ENCODE peak calls at places on chromosomes 2 and 18, in five cellular contexts. H is esophagus squamous epithelium; Z is CD8-positive, alpha-beta T cell; V is cardiac muscle cell; R is left lung. W is an unnamed sample. For H3K9me3, the result is how much of the 10 kb centered on the place peaks cover.

GRCh38 chr2:79219383-79219988 is 59.9 kb upstream of the REG3A start:
- DNase-seq in Z (no peak), V (peak), H (no peak), R (no peak), W (peak)

GRCh38 chr2:98615481-98615880 is 7.1 kb downstream of the UNC50 start:
- DNase-seq in H (no peak), Z (no peak), V (no peak), R (no peak), W (no peak)

GRCh38 chr2:226115102-226115831 is 684.4 kb downstream of the IRS1 start:
- DNase-seq in Z (no peak), H (no peak), R (no peak), V (no peak), W (no peak)

GRCh38 chr2:28394331-28394877 is 1.7 kb downstream of the FOSL2 start:
- DNase-seq in H (no peak), Z (no peak), R (no peak), V (no peak), W (no peak)

GRCh38 chr2:231489990-231490389 is 25.7 kb upstream of the NCL start:
- DNase-seq in R (no peak), V (no peak), Z (no peak), H (no peak), W (no peak)

GRCh38 chr2:136395590-136395989 is 277.6 kb upstream of the CXCR4 start:
- DNase-seq in V (no peak), Z (no peak), R (no peak), H (no peak), W (no peak)

GRCh38 chr2:42048318-42049251 is 764 bp downstream of the PKDCC start:
- DNase-seq in Z (no peak), R (no peak), V (peak), H (no peak), W (no peak)

GRCh38 chr2:53740170-53740569 is 27.4 kb upstream of the CHAC2 start:
- DNase-seq in R (no peak), Z (no peak), V (peak), H (no peak), W (no peak)

GRCh38 chr2:9627310-9627709 is 3.5 kb downstream of the YWHAQ start:
- DNase-seq in V (no peak), Z (no peak), H (no peak), R (no peak), W (no peak)
- H3K4me3 ChIP-seq in V (no peak), Z (no peak), H (no peak), R (peak), W (no peak)

GRCh38 chr2:69260666-69261065 is 126.4 kb downstream of the GFPT1 start:
- DNase-seq in Z (no peak), H (no peak), R (no peak), V (no peak), W (no peak)
- H3K9me3 ChIP-seq in Z (under half), H (under half), R (half or more), V (under half), W (under half)

DNA sequence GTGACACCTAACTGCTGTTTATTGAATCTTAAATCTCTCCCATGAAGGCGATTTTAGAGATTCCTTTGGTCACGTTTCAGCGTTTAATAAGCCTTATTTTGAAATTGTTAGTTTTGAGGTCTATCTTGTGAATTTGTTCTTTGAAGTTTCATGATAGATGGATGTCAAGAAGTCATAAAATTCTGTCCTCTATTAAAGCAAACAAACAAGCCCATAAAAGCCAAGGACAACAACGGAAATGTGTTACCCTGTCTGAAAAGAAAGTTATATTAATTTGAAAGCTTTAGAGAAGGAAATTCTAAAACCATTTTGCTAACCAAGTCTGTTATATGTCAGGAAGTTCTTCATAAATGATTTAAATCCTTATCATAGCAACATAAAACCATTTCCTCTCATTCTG is 7.0 kb upstream of the CAVIN2 start:
- DNase-seq in R (no peak), Z (no peak), V (no peak), H (no peak), W (no peak)
- H3K27ac ChIP-seq in R (no peak), Z (no peak), V (no peak), H (no peak), W (no peak)

DNA sequence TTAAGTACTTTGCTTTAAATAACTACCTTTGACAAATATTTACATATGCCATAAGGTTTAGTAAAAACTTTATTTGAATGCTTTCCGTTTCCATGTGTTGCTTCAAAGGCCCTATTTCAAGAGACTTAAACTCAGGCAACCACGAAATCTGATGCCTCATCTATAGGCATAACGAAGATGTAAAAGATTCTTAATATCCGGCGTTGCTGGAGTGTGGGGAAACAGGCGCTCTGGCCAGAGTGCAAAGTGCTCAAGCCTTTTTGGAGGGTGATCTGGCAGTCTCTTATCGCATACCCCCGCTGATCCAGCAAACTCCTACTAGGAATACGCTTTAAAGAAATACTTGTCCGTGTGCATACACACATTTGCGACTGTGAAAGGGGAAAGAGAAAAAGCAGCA is 108.8 kb downstream of the NOL10 start:
- DNase-seq in Z (no peak), H (no peak), V (no peak), R (no peak), W (no peak)
- H3K4me3 ChIP-seq in Z (no peak), H (no peak), V (no peak), R (no peak), W (no peak)

GRCh38 chr2:12486205-12487118 is 230.3 kb upstream of the TRIB2 start:
- DNase-seq in H (no peak), R (no peak), V (no peak), Z (no peak), W (no peak)
- H3K9me3 ChIP-seq in H (under half), R (under half), V (under half), Z (under half), W (under half)

GRCh38 chr2:119253760-119254600 is 30.3 kb downstream of the STEAP3 start:
- DNase-seq in Z (no peak), R (no peak), H (no peak), V (no peak), W (no peak)

GRCh38 chr2:119255760-119256573 is 32.3 kb downstream of the STEAP3 start:
- DNase-seq in H (no peak), R (no peak), Z (no peak), V (no peak), W (no peak)

GRCh38 chr2:119257198-119257597 is 33.6 kb downstream of the STEAP3 start:
- DNase-seq in Z (no peak), V (peak), H (no peak), R (no peak), W (no peak)

GRCh38 chr2:119254601-119255080 is 31.0 kb downstream of the STEAP3 start:
- DNase-seq in Z (no peak), R (no peak), H (no peak), V (no peak), W (no peak)

GRCh38 chr2:119256574-119256921 is 32.9 kb downstream of the STEAP3 start:
- DNase-seq in R (no peak), V (no peak), Z (no peak), H (no peak), W (no peak)
- H3K27ac ChIP-seq in R (no peak), V (no peak), Z (no peak), H (no peak), W (no peak)

DNA sequence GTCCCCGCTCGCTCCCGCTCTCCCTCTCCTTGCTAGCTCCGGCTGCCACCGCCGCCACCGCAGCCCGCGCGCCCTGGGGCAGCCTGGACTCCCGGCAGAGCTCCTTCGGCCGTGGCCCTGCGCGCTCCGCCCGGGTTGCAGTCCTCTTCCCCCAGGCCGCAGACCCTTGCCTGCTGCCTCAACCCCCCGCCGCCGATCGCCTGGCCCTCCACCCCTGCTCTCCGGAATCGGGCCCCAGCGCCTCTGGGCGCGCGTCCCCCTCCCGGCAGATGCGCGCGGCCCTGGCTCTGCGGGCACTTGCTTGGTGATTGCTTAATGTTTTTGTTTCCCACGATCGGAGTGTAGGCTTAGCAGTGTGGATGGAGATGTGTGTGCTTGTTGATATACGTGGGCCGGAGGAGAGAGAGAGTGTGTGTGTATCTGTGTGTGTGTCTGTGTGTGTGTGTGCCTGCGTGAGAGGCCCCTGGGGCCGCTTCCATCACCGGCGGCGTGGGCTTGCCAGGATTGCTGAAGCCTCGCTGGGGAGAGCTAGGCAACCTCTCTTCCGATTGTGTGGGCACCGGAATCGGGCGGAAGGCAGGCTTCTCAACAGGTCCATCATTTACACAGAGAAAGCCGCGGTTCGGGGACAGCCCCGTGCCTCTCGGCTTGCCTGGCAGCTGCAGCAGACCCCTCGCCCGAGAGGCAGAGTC is 877 bp downstream of the INHBB start:
- DNase-seq in V (peak), R (peak), H (no peak), Z (no peak), W (no peak)
- H3K4me3 ChIP-seq in V (no peak), R (peak), H (peak), Z (peak), W (peak)

DNA sequence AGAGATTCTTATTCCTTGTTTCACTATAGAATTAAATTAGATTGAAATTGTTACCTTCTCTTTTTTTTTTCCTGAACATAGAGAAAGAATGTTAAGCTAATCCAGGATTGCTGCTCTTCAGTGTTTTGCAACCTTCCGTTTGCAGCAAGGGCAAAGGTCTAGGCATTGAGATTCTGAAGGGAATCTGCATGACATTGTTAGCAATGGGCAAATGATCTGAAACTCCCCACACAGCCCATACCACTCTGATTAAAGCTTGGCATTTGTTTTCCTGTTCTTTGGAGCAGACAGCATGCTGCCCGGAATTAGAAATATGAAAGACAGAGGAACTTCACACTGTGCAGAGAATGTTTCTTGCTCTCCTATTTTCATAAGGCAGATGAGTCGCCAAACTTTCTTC is 551.8 kb downstream of the SOCS6 start:
- DNase-seq in H (no peak), V (no peak), R (no peak), Z (no peak), W (no peak)
- H3K9me3 ChIP-seq in H (under half), V (under half), R (under half), Z (under half), W (under half)

GRCh38 chr2:161971532-161971931 is 102.5 kb downstream of the DPP4 start:
- DNase-seq in Z (no peak), R (no peak), V (no peak), H (no peak), W (no peak)
- H3K27ac ChIP-seq in Z (no peak), R (no peak), V (no peak), H (no peak), W (no peak)